ENCODE peak calls at places on chromosomes 2 and 18, in four cellular contexts. One of them, this sample, is unnamed.

GRCh38 chr2:204505946-204506345 is 39.3 kb upstream of the PARD3B start:
- DNase-seq in stomach: no peak
- DNase-seq in lower lobe of right lung: no peak
- DNase-seq in IMR-90: peak; percentile 52
- DNase-seq in this sample: no peak

GRCh38 chr18:70296289-70296688 is 7.4 kb downstream of the SOCS6 start:
- DNase-seq in stomach: no peak
- DNase-seq in lower lobe of right lung: no peak
- DNase-seq in IMR-90: no peak
- DNase-seq in this sample: no peak

GRCh38 chr2:36423172-36423571 is 67.6 kb downstream of the CRIM1 start:
- DNase-seq in stomach: no peak
- DNase-seq in lower lobe of right lung: no peak
- DNase-seq in IMR-90: no peak
- DNase-seq in this sample: no peak

GRCh38 chr2:149467461-149467860 is 120.1 kb downstream of the MMADHC start:
- DNase-seq in stomach: no peak
- DNase-seq in lower lobe of right lung: no peak
- DNase-seq in IMR-90: no peak
- DNase-seq in this sample: no peak

GRCh38 chr2:47437287-47437686 is 34.3 kb downstream of the MSH2 start:
- DNase-seq in stomach: no peak
- DNase-seq in lower lobe of right lung: no peak
- DNase-seq in IMR-90: peak; percentile 47
- DNase-seq in this sample: no peak

GRCh38 chr2:237315170-237315880 is 98.6 kb downstream of the COL6A3 start:
- DNase-seq in stomach: peak; percentile 76
- DNase-seq in lower lobe of right lung: peak; percentile 80
- DNase-seq in IMR-90: peak; percentile 98
- DNase-seq in this sample: peak; percentile 93

GRCh38 chr2:222797308-222797707 is 63.5 kb upstream of the ACSL3 start:
- DNase-seq in stomach: no peak
- DNase-seq in lower lobe of right lung: no peak
- DNase-seq in IMR-90: peak; percentile 34
- DNase-seq in this sample: no peak

GRCh38 chr2:47632754-47633153 is 150.2 kb upstream of the MSH6 start:
- DNase-seq in stomach: no peak
- DNase-seq in lower lobe of right lung: no peak
- DNase-seq in IMR-90: no peak
- DNase-seq in this sample: no peak

GRCh38 chr2:162073776-162074578 is at the start of gene DPP4:
- DNase-seq in stomach: peak; percentile 68
- DNase-seq in lower lobe of right lung: peak; percentile 65
- DNase-seq in IMR-90: peak; percentile 22
- DNase-seq in this sample: peak; percentile 18

GRCh38 chr2:99803846-99804245 is 314.0 kb upstream of the REV1 start:
- DNase-seq in stomach: no peak
- DNase-seq in lower lobe of right lung: no peak
- DNase-seq in IMR-90: no peak
- DNase-seq in this sample: no peak

GRCh38 chr2:76381624-76382023 is 670.9 kb upstream of the GCFC2 start:
- DNase-seq in stomach: no peak
- DNase-seq in lower lobe of right lung: no peak
- DNase-seq in IMR-90: no peak
- DNase-seq in this sample: no peak

GRCh38 chr2:76391663-76392062 is 680.9 kb upstream of the GCFC2 start:
- DNase-seq in stomach: peak; percentile 26
- DNase-seq in lower lobe of right lung: no peak
- DNase-seq in IMR-90: no peak
- DNase-seq in this sample: no peak

GRCh38 chr2:76385943-76386342 is 675.2 kb upstream of the GCFC2 start:
- DNase-seq in stomach: no peak
- DNase-seq in lower lobe of right lung: no peak
- DNase-seq in IMR-90: no peak
- DNase-seq in this sample: no peak

GRCh38 chr2:76387294-76387693 is 676.6 kb upstream of the GCFC2 start:
- DNase-seq in stomach: no peak
- DNase-seq in lower lobe of right lung: no peak
- DNase-seq in IMR-90: no peak
- DNase-seq in this sample: no peak
- H3K27ac ChIP-seq in stomach: no peak overlapping the region
- H3K27ac ChIP-seq in lower lobe of right lung: no peak overlapping the region
- H3K27ac ChIP-seq in IMR-90: no peak overlapping the region
- H3K27ac ChIP-seq in this sample: no peak overlapping the region

DNA sequence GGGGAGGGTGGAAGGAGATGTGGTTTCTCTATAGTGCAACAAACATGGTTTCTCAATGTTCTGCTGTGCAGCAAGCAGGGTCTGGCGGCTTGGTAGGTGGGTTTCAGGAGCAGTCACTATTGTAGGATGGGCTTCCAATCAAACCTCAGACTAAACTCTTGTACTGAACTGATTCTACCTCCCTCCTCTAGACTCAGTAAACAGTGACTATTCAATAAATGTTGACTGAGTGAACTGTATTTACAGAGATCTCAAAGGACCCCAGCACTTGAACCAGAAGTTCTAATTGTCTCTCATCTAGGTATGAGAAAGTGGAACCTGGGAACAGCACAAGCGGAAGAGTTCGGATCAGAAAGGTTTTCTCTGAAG is 26.8 kb upstream of the CYP27A1 start:
- DNase-seq in stomach: no peak
- DNase-seq in lower lobe of right lung: no peak
- DNase-seq in IMR-90: no peak
- DNase-seq in this sample: no peak
- H3K27ac ChIP-seq in stomach: no peak overlapping the region
- H3K27ac ChIP-seq in lower lobe of right lung: no peak overlapping the region
- H3K27ac ChIP-seq in IMR-90: no peak overlapping the region
- H3K27ac ChIP-seq in this sample: no peak overlapping the region

DNA sequence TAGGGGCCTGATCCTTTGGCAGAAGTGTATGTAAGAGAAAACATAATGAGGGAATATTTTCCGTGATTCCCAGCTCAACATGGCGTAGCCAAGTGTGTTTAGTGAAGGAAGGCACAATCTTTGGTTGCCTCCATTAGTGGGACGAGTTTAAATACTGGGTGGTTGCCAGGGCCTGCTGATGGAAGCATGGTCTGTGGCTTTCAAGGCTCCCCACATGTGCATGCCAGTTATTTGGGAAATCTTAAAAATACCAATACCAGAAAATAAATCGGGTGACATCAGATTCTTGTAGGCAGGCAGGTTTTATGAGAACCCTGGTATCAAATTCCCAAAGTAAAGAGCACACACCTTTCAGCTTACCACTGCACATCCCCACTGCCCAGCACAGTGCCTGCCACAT is 7.1 kb downstream of the MYL12A start:
- DNase-seq in stomach: no peak
- DNase-seq in lower lobe of right lung: no peak
- DNase-seq in IMR-90: no peak
- DNase-seq in this sample: no peak
- H3K27ac ChIP-seq in stomach: peak overlapping the region; percentile 61
- H3K27ac ChIP-seq in lower lobe of right lung: no peak overlapping the region
- H3K27ac ChIP-seq in IMR-90: peak overlapping the region; percentile 60
- H3K27ac ChIP-seq in this sample: no peak overlapping the region

GRCh38 chr2:85433511-85434089 is 15.1 kb downstream of the SH2D6 start:
- DNase-seq in stomach: peak; percentile 83
- DNase-seq in lower lobe of right lung: peak; percentile 70
- DNase-seq in IMR-90: peak; percentile 96
- DNase-seq in this sample: peak; percentile 90

GRCh38 chr2:85435986-85436835 is 17.7 kb downstream of the SH2D6 start:
- DNase-seq in stomach: no peak
- DNase-seq in lower lobe of right lung: no peak
- DNase-seq in IMR-90: no peak
- DNase-seq in this sample: no peak

GRCh38 chr2:85434677-85435076 is 16.2 kb downstream of the SH2D6 start:
- DNase-seq in stomach: no peak
- DNase-seq in lower lobe of right lung: no peak
- DNase-seq in IMR-90: no peak
- DNase-seq in this sample: no peak

GRCh38 chr2:85436836-85437487 is 18.4 kb downstream of the SH2D6 start:
- DNase-seq in stomach: no peak
- DNase-seq in lower lobe of right lung: no peak
- DNase-seq in IMR-90: no peak
- DNase-seq in this sample: no peak

GRCh38 chr2:85435220-85435958 is 16.9 kb downstream of the SH2D6 start:
- DNase-seq in stomach: no peak
- DNase-seq in lower lobe of right lung: no peak
- DNase-seq in IMR-90: no peak
- DNase-seq in this sample: no peak
- H3K27ac ChIP-seq in stomach: no peak overlapping the region
- H3K27ac ChIP-seq in lower lobe of right lung: peak overlapping the region; percentile 11
- H3K27ac ChIP-seq in IMR-90: no peak overlapping the region
- H3K27ac ChIP-seq in this sample: peak overlapping the region; percentile 39

GRCh38 chr18:58316943-58317342 is 272.9 kb downstream of the NEDD4L start:
- DNase-seq in stomach: no peak
- DNase-seq in lower lobe of right lung: no peak
- DNase-seq in IMR-90: no peak
- DNase-seq in this sample: no peak
- H3K27ac ChIP-seq in stomach: peak overlapping the region; percentile 1
- H3K27ac ChIP-seq in lower lobe of right lung: peak overlapping the region; percentile 60
- H3K27ac ChIP-seq in IMR-90: no peak overlapping the region
- H3K27ac ChIP-seq in this sample: no peak overlapping the region

GRCh38 chr18:23229472-23229871 is 94.2 kb downstream of the CABLES1 start:
- DNase-seq in stomach: no peak
- DNase-seq in lower lobe of right lung: no peak
- DNase-seq in IMR-90: peak; percentile 50
- DNase-seq in this sample: no peak
- H3K27ac ChIP-seq in stomach: no peak overlapping the region
- H3K27ac ChIP-seq in lower lobe of right lung: peak overlapping the region; percentile 11
- H3K27ac ChIP-seq in IMR-90: peak overlapping the region; percentile 94
- H3K27ac ChIP-seq in this sample: no peak overlapping the region

DNA sequence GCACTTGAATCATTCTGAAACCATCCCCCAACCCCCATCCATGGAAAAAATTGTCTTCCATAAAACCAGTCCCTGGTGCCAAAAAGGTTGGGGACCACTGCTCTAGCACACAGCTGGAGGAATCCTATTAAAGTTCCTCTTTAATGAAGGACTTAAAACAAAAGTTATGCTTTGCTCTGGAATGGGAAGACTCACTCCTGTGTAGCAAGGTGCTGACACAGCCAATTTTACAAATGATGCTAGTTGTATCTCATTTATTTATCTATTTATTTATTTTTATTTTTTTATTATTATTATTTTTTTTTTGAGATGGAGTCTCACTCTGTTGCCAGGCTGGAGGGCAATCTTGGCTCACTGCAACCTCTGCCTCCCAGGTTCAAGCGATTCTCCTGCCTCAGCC is 58.9 kb upstream of the NDUFV2 start:
- DNase-seq in stomach: no peak
- DNase-seq in lower lobe of right lung: no peak
- DNase-seq in IMR-90: no peak
- DNase-seq in this sample: no peak
- H3K27ac ChIP-seq in stomach: no peak overlapping the region
- H3K27ac ChIP-seq in lower lobe of right lung: no peak overlapping the region
- H3K27ac ChIP-seq in IMR-90: no peak overlapping the region
- H3K27ac ChIP-seq in this sample: no peak overlapping the region

This sample was measured in testis.